ENCODE peak calls at places on chromosomes 11 and 22, in ten cellular contexts. One of them, this sample, is unnamed.
A peak's percentile ranks its signal among the peaks of the same experiment; 100 is the strongest.

GRCh38 chr11:62569611-62570010 is 4.1 kb downstream of the EEF1G start:
- DNase-seq in fibroblast of lung: no peak
- DNase-seq in skeletal muscle cell: no peak
- DNase-seq in cardiac fibroblast: no peak
- DNase-seq in lower lobe of right lung: no peak
- DNase-seq in GM23248: no peak
- DNase-seq in A549: no peak
- DNase-seq in fibroblast of pulmonary artery: no peak
- DNase-seq in epithelial cell of esophagus: no peak
- DNase-seq in IMR-90: no peak
- DNase-seq in this sample: no peak

GRCh38 chr22:42906605-42907338 is 49.7 kb upstream of the ARFGAP3 start:
- DNase-seq in skeletal muscle cell: no peak
- DNase-seq in GM23248: peak; percentile 53
- DNase-seq in IMR-90: peak; percentile 16
- DNase-seq in lower lobe of right lung: no peak
- DNase-seq in epithelial cell of esophagus: no peak
- DNase-seq in cardiac fibroblast: peak; percentile 86
- DNase-seq in A549: no peak
- DNase-seq in fibroblast of pulmonary artery: peak; percentile 65
- DNase-seq in fibroblast of lung: peak; percentile 52
- DNase-seq in this sample: no peak

GRCh38 chr22:50731811-50732624 is 6.0 kb upstream of the ACR start:
- DNase-seq in fibroblast of lung: peak; percentile 40
- DNase-seq in IMR-90: peak; percentile 31
- DNase-seq in skeletal muscle cell: no peak
- DNase-seq in A549: peak; percentile 48
- DNase-seq in epithelial cell of esophagus: peak; percentile 66
- DNase-seq in cardiac fibroblast: peak; percentile 50
- DNase-seq in GM23248: peak; percentile 66
- DNase-seq in lower lobe of right lung: peak; percentile 52
- DNase-seq in fibroblast of pulmonary artery: peak; percentile 51
- DNase-seq in this sample: no peak

GRCh38 chr11:31822604-31823371 is 11.7 kb upstream of the PAX6 start:
- DNase-seq in IMR-90: no peak
- DNase-seq in cardiac fibroblast: no peak
- DNase-seq in lower lobe of right lung: no peak
- DNase-seq in A549: no peak
- DNase-seq in GM23248: no peak
- DNase-seq in skeletal muscle cell: no peak
- DNase-seq in fibroblast of pulmonary artery: no peak
- DNase-seq in fibroblast of lung: no peak
- DNase-seq in epithelial cell of esophagus: no peak
- DNase-seq in this sample: no peak

GRCh38 chr11:85123752-85124231 is 503.4 kb downstream of the DLG2 start:
- DNase-seq in fibroblast of lung: no peak
- DNase-seq in A549: no peak
- DNase-seq in skeletal muscle cell: no peak
- DNase-seq in fibroblast of pulmonary artery: no peak
- DNase-seq in GM23248: no peak
- DNase-seq in IMR-90: no peak
- DNase-seq in lower lobe of right lung: no peak
- DNase-seq in epithelial cell of esophagus: no peak
- DNase-seq in cardiac fibroblast: no peak
- DNase-seq in this sample: no peak

GRCh38 chr22:38868286-38868721 is 3.7 kb downstream of the CBX6 start:
- DNase-seq in epithelial cell of esophagus: no peak
- DNase-seq in GM23248: no peak
- DNase-seq in cardiac fibroblast: no peak
- DNase-seq in IMR-90: no peak
- DNase-seq in lower lobe of right lung: peak; percentile 14
- DNase-seq in fibroblast of pulmonary artery: no peak
- DNase-seq in skeletal muscle cell: no peak
- DNase-seq in fibroblast of lung: no peak
- DNase-seq in A549: no peak
- DNase-seq in this sample: no peak

GRCh38 chr11:111327908-111328624 is 29.7 kb downstream of the POU2AF3 start:
- DNase-seq in epithelial cell of esophagus: no peak
- DNase-seq in cardiac fibroblast: no peak
- DNase-seq in lower lobe of right lung: peak; percentile 88
- DNase-seq in IMR-90: no peak
- DNase-seq in GM23248: no peak
- DNase-seq in A549: no peak
- DNase-seq in fibroblast of lung: no peak
- DNase-seq in fibroblast of pulmonary artery: no peak
- DNase-seq in skeletal muscle cell: no peak
- DNase-seq in this sample: no peak

GRCh38 chr22:19536564-19536963 is 12.4 kb upstream of the CLDN5 start:
- DNase-seq in cardiac fibroblast: no peak
- DNase-seq in GM23248: no peak
- DNase-seq in lower lobe of right lung: no peak
- DNase-seq in A549: no peak
- DNase-seq in fibroblast of lung: no peak
- DNase-seq in epithelial cell of esophagus: no peak
- DNase-seq in fibroblast of pulmonary artery: no peak
- DNase-seq in IMR-90: no peak
- DNase-seq in skeletal muscle cell: no peak
- DNase-seq in this sample: no peak

GRCh38 chr11:134469627-134470026 is 57.6 kb upstream of the B3GAT1 start:
- DNase-seq in epithelial cell of esophagus: no peak
- DNase-seq in skeletal muscle cell: no peak
- DNase-seq in lower lobe of right lung: no peak
- DNase-seq in cardiac fibroblast: no peak
- DNase-seq in fibroblast of pulmonary artery: no peak
- DNase-seq in fibroblast of lung: no peak
- DNase-seq in IMR-90: no peak
- DNase-seq in GM23248: no peak
- DNase-seq in A549: no peak
- DNase-seq in this sample: no peak

GRCh38 chr11:64384981-64385952 is 26.3 kb downstream of the RPS6KA4 start:
- DNase-seq in skeletal muscle cell: no peak
- DNase-seq in epithelial cell of esophagus: no peak
- DNase-seq in lower lobe of right lung: no peak
- DNase-seq in cardiac fibroblast: no peak
- DNase-seq in GM23248: no peak
- DNase-seq in fibroblast of pulmonary artery: no peak
- DNase-seq in fibroblast of lung: no peak
- DNase-seq in A549: no peak
- DNase-seq in IMR-90: no peak
- DNase-seq in this sample: no peak

GRCh38 chr11:129374993-129375721 is 491 bp upstream of the BARX2 start:
- DNase-seq in GM23248: peak; percentile 22
- DNase-seq in fibroblast of pulmonary artery: no peak
- DNase-seq in skeletal muscle cell: no peak
- DNase-seq in A549: peak; percentile 26
- DNase-seq in IMR-90: no peak
- DNase-seq in lower lobe of right lung: peak; percentile 47
- DNase-seq in epithelial cell of esophagus: peak; percentile 75
- DNase-seq in cardiac fibroblast: no peak
- DNase-seq in fibroblast of lung: peak; percentile 9
- DNase-seq in this sample: no peak

GRCh38 chr11:126440792-126441514 is 85.5 kb downstream of the ST3GAL4 start:
- DNase-seq in lower lobe of right lung: peak; percentile 81
- DNase-seq in cardiac fibroblast: peak; percentile 82
- DNase-seq in skeletal muscle cell: no peak
- DNase-seq in fibroblast of lung: peak; percentile 66
- DNase-seq in IMR-90: peak; percentile 59
- DNase-seq in fibroblast of pulmonary artery: peak; percentile 78
- DNase-seq in epithelial cell of esophagus: peak; percentile 66
- DNase-seq in A549: peak; percentile 79
- DNase-seq in GM23248: peak; percentile 79
- DNase-seq in this sample: no peak

GRCh38 chr11:108857382-108857781 is 192.5 kb downstream of the DDX10 start:
- DNase-seq in fibroblast of lung: no peak
- DNase-seq in A549: no peak
- DNase-seq in GM23248: no peak
- DNase-seq in skeletal muscle cell: no peak
- DNase-seq in fibroblast of pulmonary artery: peak; percentile 86
- DNase-seq in epithelial cell of esophagus: no peak
- DNase-seq in lower lobe of right lung: no peak
- DNase-seq in IMR-90: no peak
- DNase-seq in cardiac fibroblast: peak; percentile 82
- DNase-seq in this sample: no peak

GRCh38 chr11:67076202-67076601 is 19.6 kb downstream of the RHOD start:
- DNase-seq in IMR-90: no peak
- DNase-seq in lower lobe of right lung: no peak
- DNase-seq in fibroblast of lung: no peak
- DNase-seq in fibroblast of pulmonary artery: no peak
- DNase-seq in epithelial cell of esophagus: no peak
- DNase-seq in GM23248: no peak
- DNase-seq in A549: no peak
- DNase-seq in cardiac fibroblast: no peak
- DNase-seq in skeletal muscle cell: no peak
- DNase-seq in this sample: no peak

GRCh38 chr11:67072295-67072694 is 15.6 kb downstream of the RHOD start:
- DNase-seq in GM23248: no peak
- DNase-seq in cardiac fibroblast: no peak
- DNase-seq in skeletal muscle cell: no peak
- DNase-seq in A549: no peak
- DNase-seq in epithelial cell of esophagus: no peak
- DNase-seq in fibroblast of pulmonary artery: no peak
- DNase-seq in IMR-90: no peak
- DNase-seq in lower lobe of right lung: no peak
- DNase-seq in fibroblast of lung: no peak
- DNase-seq in this sample: no peak

GRCh38 chr11:67073908-67074307 is 17.3 kb downstream of the RHOD start:
- DNase-seq in cardiac fibroblast: no peak
- DNase-seq in lower lobe of right lung: no peak
- DNase-seq in fibroblast of pulmonary artery: no peak
- DNase-seq in GM23248: no peak
- DNase-seq in IMR-90: no peak
- DNase-seq in epithelial cell of esophagus: no peak
- DNase-seq in A549: no peak
- DNase-seq in fibroblast of lung: no peak
- DNase-seq in skeletal muscle cell: no peak
- DNase-seq in this sample: no peak

GRCh38 chr11:67066333-67066709 is 9.7 kb downstream of the RHOD start:
- DNase-seq in cardiac fibroblast: no peak
- DNase-seq in fibroblast of pulmonary artery: no peak
- DNase-seq in A549: no peak
- DNase-seq in IMR-90: no peak
- DNase-seq in lower lobe of right lung: no peak
- DNase-seq in epithelial cell of esophagus: no peak
- DNase-seq in skeletal muscle cell: no peak
- DNase-seq in fibroblast of lung: no peak
- DNase-seq in GM23248: no peak
- DNase-seq in this sample: no peak

GRCh38 chr11:67071420-67072284 is 15.0 kb downstream of the RHOD start:
- DNase-seq in epithelial cell of esophagus: peak; percentile 73
- DNase-seq in fibroblast of pulmonary artery: peak; percentile 72
- DNase-seq in GM23248: peak; percentile 63
- DNase-seq in IMR-90: peak; percentile 55
- DNase-seq in A549: peak; percentile 94
- DNase-seq in lower lobe of right lung: peak; percentile 89
- DNase-seq in skeletal muscle cell: no peak
- DNase-seq in fibroblast of lung: peak; percentile 53
- DNase-seq in cardiac fibroblast: peak; percentile 83
- DNase-seq in this sample: no peak
- H3K4me3 ChIP-seq in epithelial cell of esophagus: no peak overlapping the region
- H3K4me3 ChIP-seq in fibroblast of pulmonary artery: peak overlapping the region; percentile 31
- H3K4me3 ChIP-seq in GM23248: no peak overlapping the region
- H3K4me3 ChIP-seq in IMR-90: no peak overlapping the region
- H3K4me3 ChIP-seq in A549: peak overlapping the region; percentile 47
- H3K4me3 ChIP-seq in lower lobe of right lung: peak overlapping the region; percentile 47
- H3K4me3 ChIP-seq in skeletal muscle cell: no peak overlapping the region
- H3K4me3 ChIP-seq in fibroblast of lung: no peak overlapping the region
- H3K4me3 ChIP-seq in cardiac fibroblast: peak overlapping the region; percentile 46
- H3K4me3 ChIP-seq in this sample: peak overlapping the region; percentile 41

GRCh38 chr11:69010361-69010891 is 2.6 kb downstream of the MRGPRF start:
- DNase-seq in fibroblast of lung: peak; percentile 47
- DNase-seq in lower lobe of right lung: peak; percentile 46
- DNase-seq in epithelial cell of esophagus: peak; percentile 37
- DNase-seq in fibroblast of pulmonary artery: no peak
- DNase-seq in cardiac fibroblast: no peak
- DNase-seq in skeletal muscle cell: no peak
- DNase-seq in A549: no peak
- DNase-seq in IMR-90: peak; percentile 16
- DNase-seq in GM23248: peak; percentile 59
- DNase-seq in this sample: no peak
- H3K4me3 ChIP-seq in fibroblast of lung: peak overlapping the region; percentile 57
- H3K4me3 ChIP-seq in lower lobe of right lung: peak overlapping the region; percentile 54
- H3K4me3 ChIP-seq in epithelial cell of esophagus: no peak overlapping the region
- H3K4me3 ChIP-seq in fibroblast of pulmonary artery: peak overlapping the region; percentile 19
- H3K4me3 ChIP-seq in cardiac fibroblast: peak overlapping the region; percentile 26
- H3K4me3 ChIP-seq in skeletal muscle cell: peak overlapping the region; percentile 20
- H3K4me3 ChIP-seq in A549: no peak overlapping the region
- H3K4me3 ChIP-seq in IMR-90: peak overlapping the region; percentile 32
- H3K4me3 ChIP-seq in GM23248: peak overlapping the region; percentile 76
- H3K4me3 ChIP-seq in this sample: no peak overlapping the region

GRCh38 chr11:133174013-133174412 is 358.3 kb downstream of the OPCML start:
- DNase-seq in epithelial cell of esophagus: no peak
- DNase-seq in lower lobe of right lung: no peak
- DNase-seq in IMR-90: no peak
- DNase-seq in A549: no peak
- DNase-seq in skeletal muscle cell: no peak
- DNase-seq in GM23248: no peak
- DNase-seq in cardiac fibroblast: no peak
- DNase-seq in fibroblast of lung: no peak
- DNase-seq in fibroblast of pulmonary artery: no peak
- DNase-seq in this sample: no peak
- H3K4me3 ChIP-seq in epithelial cell of esophagus: no peak overlapping the region
- H3K4me3 ChIP-seq in lower lobe of right lung: no peak overlapping the region
- H3K4me3 ChIP-seq in IMR-90: no peak overlapping the region
- H3K4me3 ChIP-seq in A549: no peak overlapping the region
- H3K4me3 ChIP-seq in skeletal muscle cell: no peak overlapping the region
- H3K4me3 ChIP-seq in GM23248: no peak overlapping the region
- H3K4me3 ChIP-seq in cardiac fibroblast: no peak overlapping the region
- H3K4me3 ChIP-seq in fibroblast of lung: no peak overlapping the region
- H3K4me3 ChIP-seq in fibroblast of pulmonary artery: no peak overlapping the region
- H3K4me3 ChIP-seq in this sample: no peak overlapping the region

GRCh38 chr11:117875397-117876048 is 935 bp downstream of the FXYD6 start:
- DNase-seq in epithelial cell of esophagus: no peak
- DNase-seq in IMR-90: no peak
- DNase-seq in cardiac fibroblast: no peak
- DNase-seq in fibroblast of lung: no peak
- DNase-seq in lower lobe of right lung: no peak
- DNase-seq in skeletal muscle cell: no peak
- DNase-seq in A549: no peak
- DNase-seq in fibroblast of pulmonary artery: no peak
- DNase-seq in GM23248: no peak
- DNase-seq in this sample: no peak

GRCh38 chr11:117877120-117877784 is 794 bp upstream of the FXYD6 start:
- DNase-seq in epithelial cell of esophagus: no peak
- DNase-seq in A549: no peak
- DNase-seq in GM23248: no peak
- DNase-seq in cardiac fibroblast: peak; percentile 20
- DNase-seq in fibroblast of lung: peak; percentile 60
- DNase-seq in fibroblast of pulmonary artery: no peak
- DNase-seq in skeletal muscle cell: no peak
- DNase-seq in lower lobe of right lung: no peak
- DNase-seq in IMR-90: no peak
- DNase-seq in this sample: no peak

GRCh38 chr11:117874910-117875396 is 1.5 kb downstream of the FXYD6 start:
- DNase-seq in IMR-90: no peak
- DNase-seq in lower lobe of right lung: no peak
- DNase-seq in epithelial cell of esophagus: no peak
- DNase-seq in A549: no peak
- DNase-seq in GM23248: no peak
- DNase-seq in fibroblast of lung: no peak
- DNase-seq in fibroblast of pulmonary artery: no peak
- DNase-seq in cardiac fibroblast: no peak
- DNase-seq in skeletal muscle cell: no peak
- DNase-seq in this sample: no peak

GRCh38 chr11:117876341-117877119 is at the start of gene FXYD6:
- DNase-seq in GM23248: peak; percentile 17
- DNase-seq in IMR-90: no peak
- DNase-seq in lower lobe of right lung: no peak
- DNase-seq in A549: no peak
- DNase-seq in cardiac fibroblast: peak; percentile 20
- DNase-seq in epithelial cell of esophagus: no peak
- DNase-seq in skeletal muscle cell: no peak
- DNase-seq in fibroblast of lung: peak; percentile 60
- DNase-seq in fibroblast of pulmonary artery: no peak
- DNase-seq in this sample: no peak

GRCh38 chr11:117876049-117876340 is 463 bp downstream of the FXYD6 start:
- DNase-seq in fibroblast of lung: no peak
- DNase-seq in cardiac fibroblast: no peak
- DNase-seq in IMR-90: no peak
- DNase-seq in A549: no peak
- DNase-seq in epithelial cell of esophagus: no peak
- DNase-seq in fibroblast of pulmonary artery: no peak
- DNase-seq in skeletal muscle cell: no peak
- DNase-seq in GM23248: no peak
- DNase-seq in lower lobe of right lung: no peak
- DNase-seq in this sample: no peak
- H3K4me3 ChIP-seq in fibroblast of lung: peak overlapping the region; percentile 80
- H3K4me3 ChIP-seq in cardiac fibroblast: no peak overlapping the region
- H3K4me3 ChIP-seq in IMR-90: no peak overlapping the region
- H3K4me3 ChIP-seq in A549: peak overlapping the region; percentile 47
- H3K4me3 ChIP-seq in epithelial cell of esophagus: peak overlapping the region; percentile 22
- H3K4me3 ChIP-seq in fibroblast of pulmonary artery: no peak overlapping the region
- H3K4me3 ChIP-seq in skeletal muscle cell: peak overlapping the region; percentile 53
- H3K4me3 ChIP-seq in GM23248: no peak overlapping the region
- H3K4me3 ChIP-seq in lower lobe of right lung: peak overlapping the region; percentile 65
- H3K4me3 ChIP-seq in this sample: peak overlapping the region; percentile 45